ENCODE peak calls at places on chromosomes 1 and 21, in four cellular contexts. One of them, this sample, is unnamed.

GRCh38 chr1:97093742-97094141 is 372.2 kb downstream of the PTBP2 start:
- DNase-seq in right atrium auricular region: no peak
- DNase-seq in heart left ventricle: no peak
- DNase-seq in RWPE1: no peak
- DNase-seq in this sample: no peak

GRCh38 chr1:18256318-18257235 is 149.0 kb downstream of the IGSF21 start:
- DNase-seq in right atrium auricular region: no peak
- DNase-seq in heart left ventricle: peak; percentile 38
- DNase-seq in RWPE1: peak; percentile 66
- DNase-seq in this sample: no peak

GRCh38 chr1:202958544-202959275 is 598 bp upstream of the ADIPOR1 start:
- DNase-seq in right atrium auricular region: no peak
- DNase-seq in heart left ventricle: no peak
- DNase-seq in RWPE1: no peak
- DNase-seq in this sample: no peak

GRCh38 chr1:203390298-203390697 is 39.4 kb upstream of the FMOD start:
- DNase-seq in right atrium auricular region: no peak
- DNase-seq in heart left ventricle: no peak
- DNase-seq in RWPE1: no peak
- DNase-seq in this sample: no peak

GRCh38 chr1:242569867-242570266 is 45.4 kb upstream of the PLD5 start:
- DNase-seq in right atrium auricular region: no peak
- DNase-seq in heart left ventricle: no peak
- DNase-seq in RWPE1: no peak
- DNase-seq in this sample: no peak

GRCh38 chr1:1230656-1231399 is 973 bp downstream of the SDF4 start:
- DNase-seq in right atrium auricular region: no peak
- DNase-seq in heart left ventricle: no peak
- DNase-seq in RWPE1: no peak
- DNase-seq in this sample: no peak

GRCh38 chr21:35470522-35470921 is 421.4 kb upstream of the RUNX1 start:
- DNase-seq in right atrium auricular region: no peak
- DNase-seq in heart left ventricle: no peak
- DNase-seq in RWPE1: no peak
- DNase-seq in this sample: no peak

GRCh38 chr1:213435715-213436114 is 384.7 kb downstream of the RPS6KC1 start:
- DNase-seq in right atrium auricular region: no peak
- DNase-seq in heart left ventricle: no peak
- DNase-seq in RWPE1: no peak
- DNase-seq in this sample: no peak

GRCh38 chr1:41766546-41766945 is 152.2 kb downstream of the HIVEP3 start:
- DNase-seq in right atrium auricular region: no peak
- DNase-seq in heart left ventricle: no peak
- DNase-seq in RWPE1: no peak
- DNase-seq in this sample: no peak

GRCh38 chr1:151352001-151352718 is 5.1 kb upstream of the RFX5 start:
- DNase-seq in right atrium auricular region: no peak
- DNase-seq in heart left ventricle: no peak
- DNase-seq in RWPE1: no peak
- DNase-seq in this sample: no peak

GRCh38 chr1:25869909-25870606 is 5.5 kb downstream of the PAQR7 start:
- DNase-seq in right atrium auricular region: no peak
- DNase-seq in heart left ventricle: no peak
- DNase-seq in RWPE1: no peak
- DNase-seq in this sample: peak; percentile 47

GRCh38 chr1:162823231-162823630 is 32.7 kb downstream of the HSD17B7 start:
- DNase-seq in right atrium auricular region: no peak
- DNase-seq in heart left ventricle: no peak
- DNase-seq in RWPE1: no peak
- DNase-seq in this sample: no peak

GRCh38 chr1:119806489-119806888 is 4.8 kb downstream of the REG4 start:
- DNase-seq in right atrium auricular region: no peak
- DNase-seq in heart left ventricle: no peak
- DNase-seq in RWPE1: no peak
- DNase-seq in this sample: no peak

DNA sequence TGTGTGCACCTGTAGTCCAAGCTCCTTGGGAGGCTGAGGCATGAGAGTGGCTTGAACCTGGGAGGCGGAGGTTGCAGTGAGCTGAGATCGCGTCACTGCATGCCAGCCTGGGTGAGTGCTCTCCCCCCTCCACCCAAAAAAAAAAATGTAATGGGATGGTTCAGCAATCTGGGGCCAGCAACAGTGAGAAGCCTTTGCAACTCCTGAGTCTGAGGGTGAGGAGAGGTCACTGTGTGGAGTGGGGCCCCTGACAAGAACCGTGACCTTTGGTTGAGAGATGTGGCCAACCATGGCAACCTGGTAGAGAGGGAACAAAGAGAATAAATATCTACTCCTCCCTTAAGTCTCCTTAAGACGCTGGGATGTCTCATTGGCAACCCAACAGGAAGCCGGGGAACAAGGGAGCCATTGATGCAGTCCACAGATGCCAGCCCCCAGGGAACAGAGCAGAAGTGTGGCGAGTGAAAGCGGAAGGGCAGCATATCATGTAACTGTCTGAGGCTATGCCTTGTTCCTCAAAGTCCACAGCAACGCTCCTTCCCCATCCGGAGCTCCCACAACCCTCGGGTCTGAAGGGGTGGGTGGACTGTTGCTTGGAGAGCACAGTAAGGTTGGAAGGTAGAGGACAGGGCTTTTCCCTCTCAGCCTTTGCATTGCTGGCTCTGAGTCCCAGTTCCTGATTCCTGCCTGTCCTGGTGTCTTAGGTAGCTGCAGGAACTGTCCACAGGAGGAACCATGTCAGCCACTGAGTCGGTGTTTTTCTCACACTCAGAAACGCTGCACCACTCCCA is 8.3 kb downstream of the TRNP1 start:
- DNase-seq in right atrium auricular region: peak; percentile 68
- DNase-seq in heart left ventricle: peak; percentile 58
- DNase-seq in RWPE1: no peak
- DNase-seq in this sample: no peak
- H3K27ac ChIP-seq in right atrium auricular region: peak overlapping the region; percentile 89
- H3K27ac ChIP-seq in heart left ventricle: peak overlapping the region; percentile 79
- H3K27ac ChIP-seq in RWPE1: peak overlapping the region; percentile 99
- H3K27ac ChIP-seq in this sample: no peak overlapping the region

DNA sequence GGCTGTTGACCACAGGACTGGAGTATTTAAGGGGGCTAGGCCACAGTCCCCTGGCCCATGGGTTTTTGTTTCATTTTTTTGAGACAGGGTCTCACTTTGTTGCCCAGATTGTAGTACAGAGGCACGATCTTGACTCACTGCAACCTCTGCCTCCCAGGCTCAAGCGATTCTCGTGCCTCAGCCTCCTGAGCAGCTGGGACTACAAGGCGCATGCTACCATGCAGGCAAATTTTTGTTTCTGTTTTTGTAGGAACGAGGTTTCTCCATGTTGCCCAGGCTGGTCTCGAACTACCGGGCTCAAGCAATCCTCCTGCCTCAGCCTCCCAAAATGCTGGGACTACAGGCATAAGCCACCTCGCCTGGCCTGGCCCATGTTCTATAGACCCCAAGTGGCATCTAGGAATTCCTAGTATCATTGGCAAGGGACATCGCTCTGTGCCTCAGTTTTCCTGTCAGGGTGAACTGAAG is 14.6 kb downstream of the NES start:
- DNase-seq in right atrium auricular region: no peak
- DNase-seq in heart left ventricle: no peak
- DNase-seq in RWPE1: no peak
- DNase-seq in this sample: no peak
- H3K27ac ChIP-seq in right atrium auricular region: peak overlapping the region; percentile 96
- H3K27ac ChIP-seq in heart left ventricle: peak overlapping the region; percentile 96
- H3K27ac ChIP-seq in RWPE1: peak overlapping the region; percentile 89
- H3K27ac ChIP-seq in this sample: no peak overlapping the region

DNA sequence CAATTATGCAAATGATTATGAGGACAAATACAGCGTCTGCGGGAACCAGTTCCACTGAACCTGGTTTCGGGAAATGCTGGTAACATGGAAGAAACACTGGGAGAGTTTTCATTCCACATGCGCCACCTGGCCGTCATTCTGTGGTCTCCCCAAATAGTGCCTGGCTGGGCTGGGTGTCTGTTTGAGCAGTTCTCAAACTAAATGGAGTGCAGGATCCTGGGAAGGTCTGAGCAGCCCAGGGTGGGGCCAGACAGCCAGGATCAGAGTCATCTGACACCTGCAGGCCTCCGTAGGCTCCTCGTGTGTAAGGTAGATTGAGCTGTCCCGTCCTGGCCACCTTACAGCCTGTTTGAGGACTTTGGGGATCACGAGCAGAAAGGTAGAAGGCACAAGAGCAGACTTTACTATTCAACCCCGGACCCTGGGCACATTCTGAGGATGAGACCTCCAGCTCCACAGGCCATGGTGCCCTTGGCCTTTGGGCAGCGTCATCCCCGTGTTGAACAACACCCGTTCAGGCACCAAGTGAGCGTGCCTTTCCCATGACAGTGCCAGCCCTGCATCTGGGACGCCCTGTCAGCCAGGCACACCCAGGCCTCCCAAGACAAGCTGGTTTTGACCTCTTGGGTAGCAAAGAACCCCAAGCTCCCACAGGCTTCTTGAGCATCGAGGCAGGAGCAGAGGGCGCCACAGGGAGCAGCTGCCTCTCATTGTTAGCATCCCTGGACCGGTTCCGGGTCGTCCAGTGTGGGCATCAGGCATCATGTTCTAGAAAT is 101.9 kb downstream of the PRDM2 start:
- DNase-seq in right atrium auricular region: no peak
- DNase-seq in heart left ventricle: no peak
- DNase-seq in RWPE1: no peak
- DNase-seq in this sample: no peak
- H3K27ac ChIP-seq in right atrium auricular region: no peak overlapping the region
- H3K27ac ChIP-seq in heart left ventricle: no peak overlapping the region
- H3K27ac ChIP-seq in RWPE1: peak overlapping the region; percentile 86
- H3K27ac ChIP-seq in this sample: no peak overlapping the region

GRCh38 chr1:118649406-118649805 is 338.7 kb downstream of the TBX15 start:
- DNase-seq in right atrium auricular region: no peak
- DNase-seq in heart left ventricle: no peak
- DNase-seq in RWPE1: no peak
- DNase-seq in this sample: no peak

GRCh38 chr1:118650084-118650807 is 337.9 kb downstream of the TBX15 start:
- DNase-seq in right atrium auricular region: no peak
- DNase-seq in heart left ventricle: no peak
- DNase-seq in RWPE1: no peak
- DNase-seq in this sample: no peak
- H3K27ac ChIP-seq in right atrium auricular region: no peak overlapping the region
- H3K27ac ChIP-seq in heart left ventricle: peak overlapping the region; percentile 0
- H3K27ac ChIP-seq in RWPE1: no peak overlapping the region
- H3K27ac ChIP-seq in this sample: no peak overlapping the region

GRCh38 chr1:44507490-44508396 is 102.7 kb downstream of the RNF220 start:
- DNase-seq in right atrium auricular region: no peak
- DNase-seq in heart left ventricle: no peak
- DNase-seq in RWPE1: no peak
- DNase-seq in this sample: no peak
- H3K27ac ChIP-seq in right atrium auricular region: no peak overlapping the region
- H3K27ac ChIP-seq in heart left ventricle: no peak overlapping the region
- H3K27ac ChIP-seq in RWPE1: no peak overlapping the region
- H3K27ac ChIP-seq in this sample: no peak overlapping the region

DNA sequence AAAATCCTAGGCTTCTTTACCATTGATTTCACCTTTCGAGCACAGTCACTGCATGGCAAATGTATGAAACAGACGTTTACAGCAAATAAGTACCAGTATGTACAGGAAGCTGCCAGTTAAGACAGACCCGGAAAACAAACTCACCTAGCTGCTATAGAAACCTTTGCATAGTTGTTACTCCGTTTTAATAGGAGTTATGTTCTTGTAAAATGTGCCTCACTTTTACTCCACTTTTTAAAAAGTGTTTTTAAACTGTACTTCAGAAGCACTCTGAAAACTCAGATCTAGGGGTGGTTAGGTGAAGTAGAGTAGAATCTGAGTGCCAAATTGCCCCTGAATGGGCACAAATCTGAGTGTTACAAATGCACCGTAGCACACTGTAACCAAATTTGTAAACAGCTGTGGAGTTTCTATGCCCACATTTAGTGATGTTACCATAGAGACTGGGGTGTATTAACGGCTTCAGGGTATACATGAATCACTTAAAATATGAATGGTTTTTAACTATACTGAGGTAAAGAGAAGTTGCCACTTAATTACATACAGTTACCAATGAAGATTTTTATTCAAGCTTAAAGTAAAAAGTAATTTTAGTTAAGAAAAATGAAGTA is 30.7 kb downstream of the CNIH4 start:
- DNase-seq in right atrium auricular region: no peak
- DNase-seq in heart left ventricle: no peak
- DNase-seq in RWPE1: no peak
- DNase-seq in this sample: no peak
- H3K27ac ChIP-seq in right atrium auricular region: no peak overlapping the region
- H3K27ac ChIP-seq in heart left ventricle: no peak overlapping the region
- H3K27ac ChIP-seq in RWPE1: no peak overlapping the region
- H3K27ac ChIP-seq in this sample: no peak overlapping the region